ENCODE peak calls at places on chromosomes 12 and 14, in five cellular contexts. X, K, V, U and Y are unnamed samples.

GRCh38 chr14:22084393-22085281 is 411.0 kb upstream of the OR4E1 start:
- DNase-seq in U (no peak), K (no peak), V (no peak), X (peak), Y (peak)

GRCh38 chr12:66529934-66530333 is 148.9 kb downstream of the GRIP1 start:
- DNase-seq in K (no peak), U (no peak), X (no peak), V (no peak), Y (no peak)

GRCh38 chr12:93763746-93764147 is 86.6 kb downstream of the CRADD start:
- DNase-seq in U (no peak), X (no peak), K (no peak), V (no peak), Y (no peak)

GRCh38 chr14:60025586-60025985 is 66.1 kb upstream of the PCNX4 start:
- DNase-seq in U (no peak), K (no peak), X (no peak), V (no peak), Y (no peak)

GRCh38 chr14:104205781-104206180 is 67.4 kb downstream of the KIF26A start:
- DNase-seq in U (no peak), K (no peak), X (no peak), V (no peak), Y (no peak)

GRCh38 chr14:103361868-103362267 is 23.3 kb upstream of the MARK3 start:
- DNase-seq in V (no peak), K (no peak), X (no peak), U (no peak), Y (no peak)

GRCh38 chr12:56299308-56299852 is 750 bp downstream of the CS start:
- DNase-seq in U (no peak), X (peak), V (no peak), K (no peak), Y (peak)

GRCh38 chr12:49174218-49174617 is 14.7 kb downstream of the TUBA1A start:
- DNase-seq in U (no peak), X (no peak), V (no peak), K (no peak), Y (no peak)

GRCh38 chr14:91082282-91082681 is 21.8 kb upstream of the RPS6KA5 start:
- DNase-seq in X (no peak), K (no peak), V (no peak), U (no peak), Y (no peak)

GRCh38 chr14:100187247-100187833 is 27.9 kb upstream of the DEGS2 start:
- DNase-seq in X (no peak), V (no peak), K (no peak), U (no peak), Y (no peak)

GRCh38 chr12:67394600-67394999 is 125.4 kb downstream of the CAND1 start:
- DNase-seq in V (peak), U (no peak), X (no peak), K (no peak), Y (peak)

GRCh38 chr14:66117600-66117999 is 368.6 kb upstream of the CCDC196 start:
- DNase-seq in V (no peak), X (no peak), K (no peak), U (no peak), Y (no peak)

GRCh38 chr12:45582536-45582935 is 147.0 kb upstream of the ARID2 start:
- DNase-seq in V (no peak), X (no peak), K (no peak), U (no peak), Y (no peak)

GRCh38 chr12:107759410-107759809 is 1.5 kb downstream of the PRDM4 start:
- DNase-seq in U (no peak), K (no peak), X (peak), V (no peak), Y (peak)

GRCh38 chr14:43649508-43649907 is 857.6 kb downstream of the FSCB start:
- DNase-seq in K (no peak), V (no peak), X (no peak), U (no peak), Y (no peak)

GRCh38 chr14:29310757-29311156 is 544.2 kb downstream of the FOXG1 start:
- DNase-seq in V (no peak), K (no peak), X (no peak), U (no peak), Y (no peak)

GRCh38 chr12:39813776-39814175 is 194.2 kb upstream of the ABCD2 start:
- DNase-seq in K (no peak), V (no peak), U (no peak), X (no peak), Y (no peak)

GRCh38 chr14:31990959-31991541 is 86.1 kb upstream of the ARHGAP5 start:
- DNase-seq in V (no peak), K (no peak), X (no peak), U (no peak), Y (no peak)

GRCh38 chr12:115440438-115440837 is 756.5 kb upstream of the TBX3 start:
- DNase-seq in X (no peak), V (no peak), U (no peak), K (no peak), Y (no peak)

GRCh38 chr14:67721851-67722250 is 20.2 kb downstream of the RDH12 start:
- DNase-seq in U (no peak), X (no peak), K (no peak), V (no peak), Y (no peak)

DNA sequence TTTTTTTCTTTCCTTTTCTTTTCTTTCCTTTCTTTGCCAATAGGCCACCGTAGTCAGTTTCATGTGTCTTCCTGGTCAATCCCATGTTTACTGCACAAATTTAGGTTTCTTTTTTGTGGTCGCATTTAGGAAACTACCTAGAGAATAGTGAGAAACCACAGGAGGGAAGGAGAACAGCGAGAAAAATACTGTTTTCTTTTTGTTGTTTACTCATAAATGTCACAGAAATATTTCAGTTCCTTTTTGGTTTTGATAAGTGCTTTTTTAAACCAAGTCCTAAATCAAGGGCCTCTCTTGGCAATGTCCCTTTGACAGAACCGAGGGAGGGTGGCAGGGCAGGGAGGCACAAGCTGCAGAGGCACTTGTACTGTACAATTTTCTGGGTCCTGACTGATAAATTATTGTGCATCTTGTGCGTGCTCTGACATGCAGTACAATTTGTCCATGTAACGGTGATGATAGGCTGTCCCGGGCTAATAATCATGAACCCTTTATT is 326.1 kb downstream of the CACNA1C start:
- DNase-seq in K (no peak), X (no peak), V (no peak), U (no peak), Y (no peak)
- H3K27ac ChIP-seq in K (no peak), X (no peak), V (no peak), U (no peak), Y (peak)

DNA sequence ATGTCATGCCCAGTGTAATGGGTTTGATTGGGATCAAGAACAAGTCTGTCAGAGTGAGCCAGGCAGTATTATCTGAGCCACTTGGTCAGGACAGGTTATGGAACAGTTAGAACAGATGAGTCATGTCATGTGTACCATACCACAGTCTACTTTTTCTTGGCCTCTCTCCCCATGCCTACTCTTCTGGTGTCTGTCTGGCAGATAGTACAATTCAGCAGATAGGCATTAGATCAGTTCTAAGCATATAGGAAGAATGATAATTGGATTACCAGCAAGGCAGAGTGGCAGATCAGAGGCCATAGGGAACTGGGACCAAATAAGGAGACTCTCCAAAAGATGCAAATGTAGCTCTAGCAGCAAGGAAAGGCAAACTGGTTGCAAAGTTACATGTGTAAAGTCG is 30.5 kb downstream of the FBXO34 start:
- DNase-seq in K (no peak), U (no peak), X (no peak), V (peak), Y (peak)
- H3K27ac ChIP-seq in K (no peak), U (no peak), X (no peak), V (peak), Y (no peak)

GRCh38 chr14:72941286-72941985 is 15.2 kb downstream of the DCAF4 start:
- DNase-seq in X (no peak), V (no peak), K (no peak), U (no peak), Y (no peak)

GRCh38 chr14:72942934-72943333 is 16.7 kb downstream of the DCAF4 start:
- DNase-seq in V (no peak), K (no peak), X (no peak), U (no peak), Y (no peak)

GRCh38 chr14:72945628-72946027 is 19.4 kb downstream of the DCAF4 start:
- DNase-seq in V (no peak), X (no peak), U (no peak), K (no peak), Y (no peak)

GRCh38 chr14:72943876-72944430 is 17.7 kb downstream of the DCAF4 start:
- DNase-seq in U (no peak), X (no peak), K (no peak), V (no peak), Y (no peak)

GRCh38 chr14:72939630-72940029 is 13.4 kb downstream of the DCAF4 start:
- DNase-seq in V (no peak), K (no peak), X (no peak), U (no peak), Y (no peak)
- H3K27ac ChIP-seq in V (no peak), K (no peak), X (no peak), U (no peak), Y (no peak)

DNA sequence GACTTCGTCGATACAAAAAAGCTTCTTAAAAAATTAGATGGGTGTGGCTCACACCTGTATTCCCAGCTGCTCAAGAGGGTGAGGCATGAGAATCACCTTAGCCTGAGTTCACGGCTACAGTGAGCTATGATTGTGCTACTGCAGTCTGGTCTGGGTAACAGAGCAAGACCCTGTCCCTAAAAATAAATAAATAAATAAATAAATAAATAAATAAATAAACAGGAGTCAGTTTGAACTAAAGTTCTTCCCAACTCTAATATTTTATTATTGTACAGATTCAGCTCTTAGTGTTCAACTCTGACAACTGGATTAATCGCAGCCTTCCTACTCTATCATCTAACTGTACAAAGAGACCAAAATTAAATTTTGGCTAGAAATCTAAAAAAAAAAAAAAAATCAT is 12.7 kb upstream of the CLIP1 start:
- DNase-seq in U (no peak), K (no peak), V (no peak), X (no peak), Y (no peak)
- H3K27ac ChIP-seq in U (no peak), K (no peak), V (no peak), X (no peak), Y (no peak)

GRCh38 chr12:52555577-52555976 is 2.6 kb upstream of the KRT71 start:
- DNase-seq in K (no peak), V (no peak), X (no peak), U (no peak), Y (no peak)

GRCh38 chr12:52552055-52552454 is 890 bp downstream of the KRT71 start:
- DNase-seq in V (no peak), K (no peak), U (no peak), X (no peak), Y (no peak)

GRCh38 chr12:52546126-52546525 is 6.8 kb downstream of the KRT71 start:
- DNase-seq in U (no peak), V (no peak), K (no peak), X (no peak), Y (no peak)

GRCh38 chr12:52552681-52553195 is at the start of gene KRT71:
- DNase-seq in K (no peak), V (no peak), X (no peak), U (no peak), Y (no peak)

GRCh38 chr12:52551466-52551865 is 1.5 kb downstream of the KRT71 start:
- DNase-seq in U (no peak), X (no peak), V (no peak), K (no peak), Y (no peak)
- H3K27ac ChIP-seq in U (no peak), X (no peak), V (no peak), K (no peak), Y (no peak)

GRCh38 chr14:26282578-26282977 is 315.3 kb downstream of the NOVA1 start:
- DNase-seq in V (no peak), U (no peak), K (no peak), X (no peak), Y (peak)
- H3K27ac ChIP-seq in V (no peak), U (no peak), K (no peak), X (no peak), Y (peak)

GRCh38 chr12:71664411-71665108 is 459 bp downstream of the THAP2 start:
- DNase-seq in U (no peak), V (no peak), K (no peak), X (no peak), Y (no peak)
- H3K27ac ChIP-seq in U (peak), V (peak), K (peak), X (peak), Y (peak)